ENCODE peak calls at places on chromosomes 2 and 18, in eight cellular contexts. G is GM23338, D is GM23248, I is SK-N-SH, C is PC-3, M is HCT116, V is OCI-LY7, J is MM.1S. X is an unnamed sample. For H3K36me3, the result is how much of the 10 kb centered on the place peaks cover.

GRCh38 chr2:64085936-64086335 is 58.3 kb downstream of the PELI1 start:
- DNase-seq in G (no peak), D (no peak), I (no peak), C (no peak), M (no peak), V (no peak), J (no peak), X (no peak)

GRCh38 chr2:108616290-108616689 is 82.0 kb downstream of the LIMS1 start:
- DNase-seq in G (no peak), D (no peak), I (no peak), C (no peak), M (no peak), V (no peak), J (no peak), X (no peak)

GRCh38 chr2:189379287-189379630 is 62.0 kb upstream of the WDR75 start:
- DNase-seq in G (peak), D (peak), I (no peak), C (peak), M (no peak), V (no peak), J (no peak), X (no peak)

GRCh38 chr2:217151509-217152206 is 291.8 kb upstream of the TNP1 start:
- DNase-seq in G (no peak), D (no peak), I (no peak), C (no peak), M (no peak), V (no peak), J (no peak), X (no peak)

GRCh38 chr2:226325541-226325940 is 474.1 kb downstream of the IRS1 start:
- DNase-seq in G (no peak), D (no peak), I (no peak), C (no peak), M (no peak), V (no peak), J (no peak), X (peak)

GRCh38 chr2:119659601-119660342 is 19.2 kb upstream of the TMEM177 start:
- DNase-seq in G (peak), D (peak), I (peak), C (peak), M (peak), V (peak), J (peak), X (peak)

GRCh38 chr2:199910338-199911051 is 598 bp upstream of the C2orf69 start:
- DNase-seq in G (no peak), D (no peak), I (no peak), C (no peak), M (no peak), V (peak), J (no peak), X (no peak)

GRCh38 chr2:184174493-184175112 is 423.7 kb upstream of the ZNF804A start:
- DNase-seq in G (no peak), D (no peak), I (no peak), C (no peak), M (no peak), V (no peak), J (no peak), X (no peak)

GRCh38 chr18:23964282-23965238 is 50.0 kb upstream of the TTC39C start:
- DNase-seq in G (peak), D (no peak), I (no peak), C (no peak), M (peak), V (peak), J (no peak), X (no peak)

GRCh38 chr2:99672766-99673375 is 183.1 kb upstream of the REV1 start:
- DNase-seq in G (no peak), D (no peak), I (no peak), C (peak), M (no peak), V (no peak), J (no peak), X (no peak)
- H3K36me3 ChIP-seq in G (under half), D (under half), I (under half), C (under half), M (under half), V (under half), J (under half), X (under half)

DNA sequence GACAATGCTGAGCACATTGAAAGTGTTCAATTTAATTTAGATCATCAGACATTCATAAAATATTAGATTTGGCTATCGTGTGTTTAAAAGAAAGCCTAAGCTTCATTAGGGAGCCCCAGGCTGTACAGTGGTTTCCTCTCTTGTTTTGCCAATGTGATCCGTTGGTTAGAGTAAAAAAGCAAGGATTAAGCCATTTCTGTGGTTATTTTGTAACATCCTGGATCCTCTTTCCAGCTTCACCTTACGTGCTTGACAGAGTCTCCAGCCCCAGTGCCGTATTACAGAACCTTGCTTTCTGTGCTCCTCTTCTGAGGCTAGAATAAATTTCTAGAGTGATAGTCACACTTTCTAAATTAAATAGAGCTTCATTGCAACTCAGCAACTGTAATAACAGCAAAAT is 289.3 kb upstream of the LINC00305 start:
- DNase-seq in G (no peak), D (no peak), I (no peak), C (no peak), M (no peak), V (no peak), J (no peak), X (no peak)
- TF ChIP-seq EZH2phosphoT487 in G (no peak), D (no peak), I (no peak), C (no peak), M (no peak), V (no peak), J (no peak), X (no peak)

GRCh38 chr18:42051411-42051810 is 96.4 kb downstream of the PIK3C3 start:
- DNase-seq in G (no peak), D (no peak), I (no peak), C (no peak), M (no peak), V (no peak), J (no peak), X (no peak)

GRCh38 chr18:42045346-42045745 is 90.3 kb downstream of the PIK3C3 start:
- DNase-seq in G (no peak), D (peak), I (no peak), C (no peak), M (no peak), V (no peak), J (no peak), X (no peak)

GRCh38 chr18:42052137-42052708 is 97.2 kb downstream of the PIK3C3 start:
- DNase-seq in G (peak), D (peak), I (peak), C (peak), M (no peak), V (peak), J (peak), X (peak)

GRCh38 chr18:42047721-42048120 is 92.7 kb downstream of the PIK3C3 start:
- DNase-seq in G (no peak), D (peak), I (no peak), C (peak), M (no peak), V (no peak), J (no peak), X (no peak)

GRCh38 chr18:42048150-42048549 is 93.1 kb downstream of the PIK3C3 start:
- DNase-seq in G (no peak), D (peak), I (no peak), C (peak), M (no peak), V (no peak), J (no peak), X (no peak)
- H3K36me3 ChIP-seq in G (under half), D (under half), I (half or more), C (under half), M (under half), V (under half), J (under half), X (under half)

GRCh38 chr2:222813177-222813843 is 47.5 kb upstream of the ACSL3 start:
- DNase-seq in G (no peak), D (peak), I (no peak), C (peak), M (no peak), V (no peak), J (no peak), X (no peak)
- TF ChIP-seq EZH2phosphoT487 in G (no peak), D (no peak), I (no peak), C (no peak), M (no peak), V (no peak), J (no peak), X (no peak)

GRCh38 chr2:33129261-33129660 is 182.5 kb downstream of the LTBP1 start:
- DNase-seq in G (no peak), D (peak), I (no peak), C (no peak), M (no peak), V (no peak), J (no peak), X (no peak)

GRCh38 chr2:33129661-33130447 is 183.1 kb downstream of the LTBP1 start:
- DNase-seq in G (no peak), D (no peak), I (no peak), C (no peak), M (no peak), V (no peak), J (no peak), X (no peak)

GRCh38 chr2:33131108-33131507 is 184.4 kb downstream of the LTBP1 start:
- DNase-seq in G (no peak), D (peak), I (no peak), C (peak), M (no peak), V (no peak), J (no peak), X (no peak)

GRCh38 chr2:33131820-33132219 is 185.1 kb downstream of the LTBP1 start:
- DNase-seq in G (no peak), D (peak), I (no peak), C (no peak), M (no peak), V (no peak), J (no peak), X (no peak)

GRCh38 chr2:33130544-33130943 is 183.8 kb downstream of the LTBP1 start:
- DNase-seq in G (no peak), D (no peak), I (no peak), C (peak), M (no peak), V (no peak), J (no peak), X (no peak)
- H3K36me3 ChIP-seq in G (under half), D (under half), I (under half), C (under half), M (under half), V (half or more), J (under half), X (under half)

GRCh38 chr2:11509657-11510360 is 24.0 kb upstream of the GREB1 start:
- DNase-seq in G (no peak), D (no peak), I (peak), C (no peak), M (no peak), V (no peak), J (no peak), X (no peak)

GRCh38 chr2:11505652-11506610 is 27.9 kb upstream of the GREB1 start:
- DNase-seq in G (no peak), D (no peak), I (no peak), C (peak), M (peak), V (no peak), J (peak), X (no peak)

GRCh38 chr2:11507517-11507916 is 26.3 kb upstream of the GREB1 start:
- DNase-seq in G (no peak), D (no peak), I (no peak), C (no peak), M (no peak), V (no peak), J (no peak), X (no peak)

GRCh38 chr2:11506611-11506969 is 27.3 kb upstream of the GREB1 start:
- DNase-seq in G (no peak), D (no peak), I (no peak), C (no peak), M (no peak), V (no peak), J (no peak), X (no peak)

GRCh38 chr2:11508279-11508678 is 25.6 kb upstream of the GREB1 start:
- DNase-seq in G (no peak), D (no peak), I (no peak), C (no peak), M (no peak), V (no peak), J (no peak), X (no peak)
- TF ChIP-seq EZH2phosphoT487 in G (no peak), D (no peak), I (no peak), C (no peak), M (no peak), V (no peak), J (no peak), X (no peak)

GRCh38 chr2:100407600-100407999 is 9.9 kb downstream of the CHST10 start:
- DNase-seq in G (no peak), D (no peak), I (no peak), C (no peak), M (no peak), V (no peak), J (no peak), X (no peak)

GRCh38 chr2:100409461-100409860 is 8.0 kb downstream of the CHST10 start:
- DNase-seq in G (no peak), D (no peak), I (no peak), C (no peak), M (no peak), V (no peak), J (no peak), X (no peak)

GRCh38 chr2:100408941-100409340 is 8.5 kb downstream of the CHST10 start:
- DNase-seq in G (no peak), D (no peak), I (no peak), C (no peak), M (no peak), V (no peak), J (no peak), X (no peak)

GRCh38 chr2:100407108-100407507 is 10.4 kb downstream of the CHST10 start:
- DNase-seq in G (no peak), D (no peak), I (no peak), C (no peak), M (no peak), V (no peak), J (no peak), X (no peak)

GRCh38 chr2:100408104-100408503 is 9.4 kb downstream of the CHST10 start:
- DNase-seq in G (no peak), D (no peak), I (no peak), C (no peak), M (no peak), V (no peak), J (no peak), X (no peak)
- H3K36me3 ChIP-seq in G (under half), D (under half), I (under half), C (under half), M (under half), V (under half), J (under half), X (under half)

GRCh38 chr2:240353086-240353798 is 82.2 kb upstream of the GPC1 start:
- DNase-seq in G (no peak), D (no peak), I (peak), C (no peak), M (no peak), V (no peak), J (no peak), X (no peak)
- TF ChIP-seq EZH2phosphoT487 in G (no peak), D (no peak), I (no peak), C (no peak), M (no peak), V (no peak), J (no peak), X (no peak)

GRCh38 chr2:101262142-101262541 is 9.5 kb downstream of the CNOT11 start:
- DNase-seq in G (no peak), D (no peak), I (no peak), C (no peak), M (no peak), V (no peak), J (no peak), X (no peak)
- H3K36me3 ChIP-seq in G (under half), D (under half), I (half or more), C (under half), M (under half), V (half or more), J (under half), X (under half)

DNA sequence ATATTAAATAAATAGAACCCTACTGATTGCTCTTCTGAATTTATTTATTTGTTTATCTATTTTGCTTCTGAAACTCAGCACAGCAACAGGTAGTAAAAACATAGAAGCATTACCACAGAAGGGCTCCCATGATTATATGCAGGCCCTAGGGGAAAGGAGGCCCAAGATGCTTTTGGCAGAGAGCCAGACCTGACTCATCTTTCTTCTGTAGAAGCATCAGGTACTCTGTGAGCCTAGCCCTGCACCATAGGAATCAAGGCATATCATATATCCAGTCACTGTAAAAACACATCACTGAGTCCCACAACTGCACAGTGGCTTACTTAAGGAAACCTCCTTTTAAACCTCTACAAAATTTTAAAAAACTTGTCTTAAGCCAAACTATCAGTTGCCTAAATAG is 1.8 kb downstream of the SCN9A start:
- DNase-seq in G (peak), D (peak), I (peak), C (peak), M (no peak), V (no peak), J (peak), X (no peak)
- TF ChIP-seq EZH2phosphoT487 in G (no peak), D (no peak), I (no peak), C (no peak), M (no peak), V (no peak), J (no peak), X (no peak)

X was measured in neural progenitor cell.